ENCODE peak calls at places on chromosomes 2 and 18, in five cellular contexts. V, Z, U, K and J are unnamed samples.

GRCh38 chr2:224442092-224442999 is 40.4 kb upstream of the FAM124B start:
- DNase-seq in V (peak; percentile 37), Z (no peak), U (no peak), K (no peak), J (no peak)

GRCh38 chr18:3118195-3119010 is 101.4 kb downstream of the MYOM1 start:
- DNase-seq in V (no peak), Z (no peak), U (no peak), K (no peak), J (no peak)

GRCh38 chr18:73693091-73693490 is 454.5 kb downstream of the FBXO15 start:
- DNase-seq in V (no peak), Z (no peak), U (no peak), K (no peak), J (no peak)

GRCh38 chr18:79939096-79939495 is 12.4 kb downstream of the SLC66A2 start:
- DNase-seq in V (no peak), Z (no peak), U (no peak), K (no peak), J (no peak)

GRCh38 chr2:145864501-145864900 is 1344.6 kb upstream of the ZEB2 start:
- DNase-seq in V (no peak), Z (no peak), U (no peak), K (no peak), J (no peak)

GRCh38 chr2:101516833-101517690 is 42.1 kb upstream of the RFX8 start:
- DNase-seq in V (peak; percentile 61), Z (no peak), U (no peak), K (no peak), J (no peak)

GRCh38 chr2:219876931-219877330 is 249.5 kb downstream of the SLC4A3 start:
- DNase-seq in V (no peak), Z (no peak), U (no peak), K (no peak), J (no peak)

GRCh38 chr18:74522635-74523548 is 11.4 kb upstream of the CNDP1 start:
- DNase-seq in V (peak; percentile 45), Z (no peak), U (no peak), K (no peak), J (no peak)

GRCh38 chr2:17309741-17310339 is 208.4 kb downstream of the RAD51AP2 start:
- DNase-seq in V (peak; percentile 71), Z (peak; percentile 72), U (no peak), K (no peak), J (peak; percentile 63)

GRCh38 chr2:176494949-176495353 is 225.7 kb downstream of the MTX2 start:
- DNase-seq in V (no peak), Z (peak; percentile 5), U (peak; percentile 14), K (no peak), J (peak; percentile 67)

GRCh38 chr2:198615972-198616371 is 811.6 kb downstream of the PLCL1 start:
- DNase-seq in V (peak; percentile 7), Z (no peak), U (no peak), K (no peak), J (no peak)

GRCh38 chr2:215028231-215028630 is 110.2 kb downstream of the ABCA12 start:
- DNase-seq in V (peak; percentile 3), Z (no peak), U (no peak), K (no peak), J (no peak)

GRCh38 chr18:77145364-77145901 is 12.8 kb upstream of the MBP start:
- DNase-seq in V (no peak), Z (no peak), U (no peak), K (peak; percentile 45), J (no peak)

GRCh38 chr2:134465706-134466105 is 211.8 kb downstream of the MGAT5 start:
- DNase-seq in V (no peak), Z (no peak), U (no peak), K (no peak), J (no peak)

GRCh38 chr2:133194068-133194655 is 374.1 kb downstream of the NCKAP5 start:
- DNase-seq in V (peak; percentile 19), Z (no peak), U (no peak), K (no peak), J (no peak)

GRCh38 chr2:223306371-223306770 is 254.4 kb downstream of the KCNE4 start:
- DNase-seq in V (peak; percentile 44), Z (peak; percentile 6), U (no peak), K (no peak), J (no peak)

GRCh38 chr2:222532315-222532714 is 108.0 kb downstream of the SGPP2 start:
- DNase-seq in V (no peak), Z (no peak), U (no peak), K (no peak), J (no peak)

GRCh38 chr2:46669996-46670793 is 190.8 kb downstream of the TMEM247 start:
- DNase-seq in V (peak; percentile 65), Z (peak; percentile 88), U (peak; percentile 20), K (no peak), J (no peak)

GRCh38 chr2:237725661-237726060 is 72.9 kb upstream of the RBM44 start:
- DNase-seq in V (no peak), Z (no peak), U (no peak), K (no peak), J (no peak)